ENCODE peak calls at places on chromosomes 12 and 14, in five cellular contexts. X, A, F, B and Q are unnamed samples.

GRCh38 chr12:16076553-16076952 is 165.4 kb downstream of the DERA start:
- DNase-seq in X (peak), A (no peak), F (no peak), B (peak), Q (peak)

GRCh38 chr14:80567905-80568512 is 356.7 kb upstream of the DIO2 start:
- DNase-seq in X (no peak), A (no peak), F (no peak), B (peak), Q (no peak)

GRCh38 chr14:67566908-67567307 is 33.2 kb downstream of the PIGH start:
- DNase-seq in X (no peak), A (no peak), F (no peak), B (peak), Q (no peak)

GRCh38 chr14:101062065-101062450 is 158.5 kb upstream of the RTL1 start:
- DNase-seq in X (no peak), A (no peak), F (no peak), B (no peak), Q (no peak)

GRCh38 chr12:22100952-22101748 is 55.1 kb downstream of the CMAS start:
- DNase-seq in X (no peak), A (no peak), F (no peak), B (peak), Q (peak)

GRCh38 chr14:72678360-72678759 is 215.5 kb downstream of the DPF3 start:
- DNase-seq in X (no peak), A (no peak), F (no peak), B (no peak), Q (no peak)

GRCh38 chr14:75886661-75887348 is 95.0 kb downstream of the TGFB3 start:
- DNase-seq in X (no peak), A (no peak), F (no peak), B (no peak), Q (no peak)

GRCh38 chr14:99853206-99853605 is 60.0 kb downstream of the EML1 start:
- DNase-seq in X (peak), A (no peak), F (no peak), B (no peak), Q (no peak)

GRCh38 chr14:24362241-24362960 is 5.6 kb upstream of the NFATC4 start:
- DNase-seq in X (no peak), A (no peak), F (no peak), B (no peak), Q (no peak)

GRCh38 chr12:58387199-58387598 is 445.8 kb downstream of the ATP23 start:
- DNase-seq in X (no peak), A (no peak), F (no peak), B (no peak), Q (no peak)

GRCh38 chr12:118103601-118104382 is at the start of gene VSIG10:
- DNase-seq in X (peak), A (peak), F (peak), B (peak), Q (peak)

GRCh38 chr14:60250318-60251035 is 1.5 kb downstream of the PPM1A start:
- DNase-seq in X (no peak), A (no peak), F (no peak), B (peak), Q (peak)

GRCh38 chr12:66144796-66145754 is 14.5 kb upstream of the LLPH start:
- DNase-seq in X (no peak), A (no peak), F (no peak), B (peak), Q (peak)

GRCh38 chr12:23356440-23356839 is 593.0 kb downstream of the SOX5 start:
- DNase-seq in X (no peak), A (no peak), F (no peak), B (no peak), Q (no peak)

GRCh38 chr12:82099216-82099615 is 259.0 kb downstream of the CCDC59 start:
- DNase-seq in X (no peak), A (no peak), F (no peak), B (no peak), Q (no peak)

GRCh38 chr12:105945935-105946334 is 192.8 kb downstream of the NUAK1 start:
- DNase-seq in X (no peak), A (no peak), F (no peak), B (no peak), Q (no peak)

GRCh38 chr12:3727877-3728632 is 24.9 kb downstream of the CRACR2A start:
- DNase-seq in X (no peak), A (no peak), F (no peak), B (no peak), Q (no peak)

GRCh38 chr12:124441443-124442190 is 125.8 kb downstream of the NCOR2 start:
- DNase-seq in X (no peak), A (no peak), F (no peak), B (no peak), Q (no peak)

GRCh38 chr14:74492413-74493342 is at the start of gene NPC2:
- DNase-seq in X (no peak), A (no peak), F (no peak), B (no peak), Q (no peak)

GRCh38 chr12:2958432-2959193 is 584 bp upstream of the TEAD4 start:
- DNase-seq in X (peak), A (no peak), F (no peak), B (peak), Q (peak)